ENCODE peak calls at places on chromosomes 1 and 21, in ten cellular contexts. K is SK-MEL-5; O is caudate nucleus; Q is effector memory CD8-positive, alpha-beta T cell; I is EH; L is stimulated activated naive B cell treated with anti-CD40 and anti-IgM and Interleukin-4, amounts not matched to agents 10 μg/mL and 1 μg/mL and 100 μg/mL, for 72 hours; M is neuronal stem cell; W is activated effector memory CD4-positive, alpha-beta T cell treated with anti-CD3 and anti-CD28 coated beads, Interleukin-2, amount 50 U/mL, for 16 hours; E is GM19239; T is iris pigment epithelial cell. F is an unnamed sample.

GRCh38 chr21:44834951-44835646 is 17.2 kb upstream of the SUMO3 start:
- DNase-seq in I (no peak), E (no peak), O (no peak), M (no peak), K (no peak), L (no peak), W (peak; percentile 52), Q (no peak), T (no peak), F (no peak)

GRCh38 chr1:100073531-100073930 is 59.2 kb downstream of the SASS6 start:
- DNase-seq in K (no peak), O (no peak), M (no peak), L (no peak), E (no peak), I (peak; percentile 17), W (no peak), Q (no peak), T (peak; percentile 13), F (no peak)

GRCh38 chr1:208048904-208049303 is 138.0 kb upstream of the CD34 start:
- DNase-seq in E (no peak), T (no peak), M (no peak), K (no peak), O (no peak), I (no peak), L (peak; percentile 5), W (no peak), Q (no peak), F (peak; percentile 93)

GRCh38 chr1:212162635-212163034 is 122.6 kb upstream of the PPP2R5A start:
- DNase-seq in W (no peak), T (peak; percentile 89), M (no peak), L (peak; percentile 4), E (peak; percentile 30), I (peak; percentile 82), O (no peak), Q (peak; percentile 21), K (peak; percentile 22), F (peak; percentile 46)

GRCh38 chr21:35606578-35606977 is 453.7 kb downstream of the SETD4 start:
- DNase-seq in O (no peak), L (no peak), I (no peak), M (no peak), K (peak; percentile 98), Q (no peak), W (no peak), T (no peak), E (no peak), F (peak; percentile 41)

GRCh38 chr1:234955107-234955731 is 173.4 kb downstream of the TOMM20 start:
- DNase-seq in K (no peak), I (peak; percentile 17), Q (no peak), T (peak; percentile 58), O (no peak), W (no peak), M (no peak), E (no peak), L (peak; percentile 69), F (no peak)

GRCh38 chr1:19477284-19478240 is 7.8 kb downstream of the CAPZB start:
- DNase-seq in O (no peak), K (no peak), I (no peak), M (no peak), L (peak; percentile 45), W (peak; percentile 72), T (no peak), Q (peak; percentile 54), E (no peak), F (no peak)

GRCh38 chr1:204104331-204105222 is 31.7 kb downstream of the SOX13 start:
- DNase-seq in W (no peak), M (no peak), Q (no peak), T (peak; percentile 58), O (no peak), E (no peak), I (peak; percentile 78), L (peak; percentile 30), K (no peak), F (peak; percentile 49)

GRCh38 chr1:166489670-166490436 is 323.1 kb upstream of the FAM78B start:
- DNase-seq in Q (peak; percentile 35), I (peak; percentile 38), E (peak; percentile 20), T (peak; percentile 3), W (peak; percentile 76), M (no peak), K (peak; percentile 54), O (no peak), L (peak; percentile 70), F (peak; percentile 20)

GRCh38 chr21:20970691-20971090 is 27.5 kb upstream of the NCAM2 start:
- DNase-seq in L (no peak), I (no peak), M (no peak), W (no peak), O (no peak), K (no peak), T (no peak), E (no peak), Q (no peak), F (no peak)

GRCh38 chr1:42340093-42340492 is 5.1 kb upstream of the FOXJ3 start:
- DNase-seq in L (no peak), Q (no peak), T (peak; percentile 40), M (no peak), W (no peak), I (peak; percentile 17), K (no peak), O (no peak), E (no peak), F (peak; percentile 93)

GRCh38 chr1:152107289-152107983 is 7.8 kb downstream of the TCHH start:
- DNase-seq in O (no peak), W (no peak), E (no peak), L (no peak), Q (no peak), T (no peak), K (peak; percentile 71), I (peak; percentile 15), M (no peak), F (peak; percentile 8)

GRCh38 chr1:192445849-192446489 is 129.2 kb downstream of the RGS21 start:
- DNase-seq in K (peak; percentile 50), W (peak; percentile 76), O (no peak), L (no peak), M (peak; percentile 42), I (peak; percentile 54), Q (peak; percentile 53), E (no peak), T (peak; percentile 44), F (peak; percentile 53)

GRCh38 chr21:37699024-37699770 is 217.1 kb downstream of the KCNJ6 start:
- DNase-seq in Q (no peak), O (no peak), T (no peak), E (no peak), I (peak; percentile 6), M (no peak), K (no peak), L (no peak), W (no peak), F (no peak)

GRCh38 chr1:242467556-242468145 is 56.8 kb downstream of the PLD5 start:
- DNase-seq in Q (peak; percentile 1), K (peak; percentile 74), O (no peak), M (peak; percentile 54), T (peak; percentile 54), L (no peak), E (peak; percentile 10), W (no peak), I (peak; percentile 25), F (peak; percentile 57)

GRCh38 chr1:106768077-106768476 is 288.4 kb upstream of the PRMT6 start:
- DNase-seq in Q (no peak), W (no peak), K (no peak), M (no peak), L (no peak), T (no peak), E (no peak), O (no peak), I (no peak), F (peak; percentile 0)

GRCh38 chr1:37323486-37324377 is 150.6 kb upstream of the ZC3H12A start:
- DNase-seq in T (peak; percentile 26), E (peak; percentile 67), K (peak; percentile 59), O (no peak), Q (no peak), M (peak; percentile 58), W (no peak), L (peak; percentile 21), I (peak; percentile 11), F (peak; percentile 16)

GRCh38 chr1:156359973-156360372 is 9.0 kb upstream of the RHBG start:
- DNase-seq in M (no peak), L (no peak), O (no peak), E (no peak), Q (no peak), I (peak; percentile 61), K (peak; percentile 70), W (no peak), T (peak; percentile 36), F (peak; percentile 43)

GRCh38 chr1:180386740-180387367 is 115.5 kb downstream of the ACBD6 start:
- DNase-seq in I (peak; percentile 28), L (no peak), M (no peak), Q (no peak), O (no peak), K (no peak), W (no peak), E (no peak), T (no peak), F (no peak)

GRCh38 chr1:83996621-83997020 is 2.3 kb downstream of the TTLL7 start:
- DNase-seq in K (peak; percentile 22), T (peak; percentile 63), I (peak; percentile 70), Q (no peak), M (no peak), O (no peak), L (no peak), E (no peak), W (no peak), F (peak; percentile 5)

GRCh38 chr1:17297991-17298390 is 10.0 kb upstream of the PADI4 start:
- DNase-seq in K (no peak), T (no peak), Q (no peak), L (no peak), W (no peak), I (no peak), O (no peak), M (no peak), E (no peak), F (peak; percentile 92)

GRCh38 chr1:30144831-30145230 is 578.6 kb downstream of the MATN1 start:
- DNase-seq in K (no peak), E (no peak), M (no peak), O (no peak), L (no peak), Q (no peak), W (no peak), I (no peak), T (no peak), F (no peak)

GRCh38 chr1:5598824-5599395 is 393.3 kb downstream of the NPHP4 start:
- DNase-seq in E (no peak), M (no peak), T (no peak), O (no peak), Q (no peak), I (no peak), W (peak; percentile 16), L (no peak), K (no peak), F (no peak)

GRCh38 chr1:218845589-218845988 is 328.1 kb upstream of the LYPLAL1 start:
- DNase-seq in I (no peak), W (no peak), K (no peak), M (no peak), L (no peak), O (no peak), T (no peak), Q (no peak), E (no peak), F (no peak)

F was measured in epithelial cell of esophagus.